ENCODE peak calls at places on chromosomes 5 and 9, in six cellular contexts. E is heart left ventricle, J is GM23248, A is foreskin fibroblast, S is kidney glomerular epithelial cell, P is neural crest cell. C is an unnamed sample.

GRCh38 chr5:64344501-64344900 is 161.3 kb upstream of the RGS7BP start:
- DNase-seq in J (no peak), E (no peak), A (no peak), S (no peak), P (no peak), C (no peak)

GRCh38 chr5:76622973-76623596 is at the start of gene F2RL2:
- DNase-seq in P (no peak), A (peak), E (peak), S (peak), J (peak), C (peak)

GRCh38 chr9:91966503-91966902 is 16.5 kb upstream of the ROR2 start:
- DNase-seq in S (no peak), E (no peak), A (no peak), J (peak), P (no peak), C (no peak)

GRCh38 chr5:174045470-174046025 is at the start of gene NSG2:
- DNase-seq in E (peak), A (peak), J (peak), P (peak), S (peak), C (peak)

GRCh38 chr9:121201045-121201737 is 478 bp downstream of the RAB14 start:
- DNase-seq in A (no peak), P (peak), J (peak), S (no peak), E (peak), C (peak)

GRCh38 chr5:143618146-143618545 is 193.8 kb upstream of the HMHB1 start:
- DNase-seq in J (no peak), S (no peak), A (no peak), E (no peak), P (no peak), C (no peak)

GRCh38 chr9:135046156-135047025 is 41.1 kb upstream of the OLFM1 start:
- DNase-seq in P (no peak), E (no peak), J (no peak), S (no peak), A (no peak), C (no peak)

GRCh38 chr5:68315679-68316271 is 100.2 kb downstream of the PIK3R1 start:
- DNase-seq in P (no peak), J (no peak), S (peak), A (no peak), E (no peak), C (no peak)

GRCh38 chr5:33855396-33855795 is 36.4 kb downstream of the ADAMTS12 start:
- DNase-seq in J (peak), S (no peak), P (no peak), A (no peak), E (no peak), C (no peak)

GRCh38 chr9:122159026-122159924 is at the start of the genes MORN5 and NDUFA8:
- DNase-seq in S (peak), P (peak), E (peak), A (peak), J (peak), C (peak)